ENCODE peak calls at places on chromosome 2, in seven cellular contexts. H, L, K, O, S, C and R are unnamed samples.
A peak's percentile ranks its signal among the peaks of the same experiment; 100 is the strongest.

GRCh38 chr2:235654115-235654514 is 160.3 kb downstream of the AGAP1 start:
- DNase-seq in H (peak; percentile 37), O (no peak), L (peak; percentile 49), C (no peak), K (no peak), S (no peak), R (no peak)

GRCh38 chr2:241268716-241269445 is 46.6 kb downstream of the HDLBP start:
- DNase-seq in C (no peak), K (peak; percentile 26), L (no peak), O (peak; percentile 55), H (no peak), S (peak; percentile 73), R (no peak)

GRCh38 chr2:14587119-14587518 is 45.4 kb upstream of the LRATD1 start:
- DNase-seq in K (no peak), O (no peak), H (no peak), L (no peak), S (no peak), C (no peak), R (no peak)

GRCh38 chr2:9166579-9167392 is 39.8 kb upstream of the ASAP2 start:
- DNase-seq in O (no peak), H (no peak), C (no peak), L (no peak), K (no peak), S (no peak), R (no peak)

GRCh38 chr2:240296104-240296406 is 139.4 kb upstream of the GPC1 start:
- DNase-seq in C (no peak), K (peak; percentile 28), H (no peak), O (no peak), L (no peak), S (no peak), R (no peak)

GRCh38 chr2:75833386-75833785 is 122.7 kb upstream of the GCFC2 start:
- DNase-seq in L (no peak), S (no peak), O (no peak), K (no peak), H (no peak), C (no peak), R (peak; percentile 24)

GRCh38 chr2:200026838-200027237 is 71.5 kb downstream of the MAIP1 start:
- DNase-seq in O (peak; percentile 70), K (no peak), C (no peak), H (peak; percentile 6), S (peak; percentile 49), L (peak; percentile 3), R (no peak)

GRCh38 chr2:239769574-239770145 is 255.5 kb downstream of the NDUFA10 start:
- DNase-seq in O (no peak), C (no peak), L (no peak), H (no peak), K (no peak), S (no peak), R (no peak)

GRCh38 chr2:54740333-54740732 is 16.9 kb downstream of the EML6 start:
- DNase-seq in H (no peak), K (no peak), C (no peak), O (no peak), L (no peak), S (no peak), R (peak; percentile 29)

GRCh38 chr2:204027105-204027504 is 90.5 kb downstream of the ICOS start:
- DNase-seq in H (no peak), L (peak; percentile 13), C (no peak), O (no peak), S (peak; percentile 39), K (no peak), R (peak; percentile 8)

GRCh38 chr2:237097326-237097910 is 11.7 kb downstream of the COPS8 start:
- DNase-seq in H (peak; percentile 35), S (no peak), C (no peak), O (no peak), L (peak; percentile 28), K (no peak), R (no peak)

GRCh38 chr2:219369447-219369861 is 18.3 kb downstream of the DNPEP start:
- DNase-seq in O (peak; percentile 40), S (no peak), C (peak; percentile 43), H (peak; percentile 88), K (peak; percentile 69), L (peak; percentile 84), R (peak; percentile 13)

GRCh38 chr2:45307147-45307546 is 297.9 kb upstream of the SIX2 start:
- DNase-seq in C (no peak), O (no peak), L (no peak), K (no peak), S (no peak), H (no peak), R (no peak)

GRCh38 chr2:39685135-39685534 is 19.4 kb downstream of the TMEM178A start:
- DNase-seq in H (no peak), K (no peak), L (no peak), S (no peak), O (no peak), C (no peak), R (no peak)

GRCh38 chr2:176585291-176585690 is 316.0 kb downstream of the MTX2 start:
- DNase-seq in H (no peak), S (no peak), C (no peak), O (no peak), K (no peak), L (no peak), R (no peak)

GRCh38 chr2:43519711-43520221 is 76.1 kb downstream of the THADA start:
- DNase-seq in O (peak; percentile 89), L (peak; percentile 96), S (no peak), C (no peak), K (no peak), H (peak; percentile 86), R (peak; percentile 98)

GRCh38 chr2:174350018-174350417 is 15.3 kb downstream of the SP9 start:
- DNase-seq in O (no peak), C (no peak), K (no peak), S (no peak), L (peak; percentile 39), H (no peak), R (no peak)

GRCh38 chr2:95138702-95139101 is 17.1 kb upstream of the MRPS5 start:
- DNase-seq in L (no peak), O (no peak), C (no peak), S (no peak), H (no peak), K (no peak), R (no peak)

GRCh38 chr2:169933124-169933711 is 106.0 kb downstream of the UBR3 start:
- DNase-seq in S (no peak), C (no peak), K (no peak), O (no peak), H (peak; percentile 62), L (peak; percentile 62), R (peak; percentile 8)

GRCh38 chr2:177711472-177712276 is 319.1 kb downstream of the AGPS start:
- DNase-seq in O (no peak), L (no peak), C (no peak), S (no peak), H (no peak), K (no peak), R (peak; percentile 13)

GRCh38 chr2:177712462-177712861 is 319.9 kb downstream of the AGPS start:
- DNase-seq in S (no peak), C (no peak), O (no peak), K (no peak), L (no peak), H (no peak), R (no peak)

GRCh38 chr2:177710003-177710411 is 317.4 kb downstream of the AGPS start:
- DNase-seq in H (no peak), O (no peak), K (no peak), C (no peak), L (no peak), S (no peak), R (no peak)

GRCh38 chr2:177708660-177709328 is 316.2 kb downstream of the AGPS start:
- DNase-seq in H (no peak), L (no peak), O (no peak), C (no peak), S (no peak), K (no peak), R (no peak)

DNA sequence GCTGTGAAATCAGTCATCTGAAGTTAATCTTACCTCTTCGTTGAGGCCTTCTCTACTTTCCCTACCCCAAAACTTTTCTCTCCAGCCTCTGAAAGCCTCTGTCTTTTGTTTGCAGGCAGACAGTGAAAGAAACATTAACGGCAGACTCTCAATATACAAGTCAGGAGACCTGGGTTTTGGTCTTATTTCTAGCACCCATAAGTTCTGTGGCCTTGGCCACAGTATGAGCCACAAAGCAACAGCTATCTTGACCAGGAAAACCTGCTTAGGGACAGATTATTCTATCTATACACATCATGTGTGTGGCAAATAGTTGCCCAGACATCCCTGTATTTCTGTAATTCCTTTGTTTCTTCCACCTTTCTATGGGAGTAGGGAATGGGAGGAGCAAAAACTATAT is 318.3 kb downstream of the AGPS start:
- DNase-seq in S (no peak), K (no peak), C (no peak), H (no peak), L (no peak), O (no peak), R (no peak)
- TF ChIP-seq CTCF in S (no peak), K (no peak), C (no peak), H (no peak), L (no peak), O (no peak), R (no peak)

GRCh38 chr2:224114428-224114827 is 75.3 kb upstream of the SERPINE2 start:
- DNase-seq in O (no peak), L (no peak), C (no peak), H (no peak), K (no peak), S (no peak), R (no peak)
- H3K4me3 ChIP-seq in O (no peak overlapping the region), L (no peak overlapping the region), C (no peak overlapping the region), H (no peak overlapping the region), K (no peak overlapping the region), S (no peak overlapping the region), R (no peak overlapping the region)

DNA sequence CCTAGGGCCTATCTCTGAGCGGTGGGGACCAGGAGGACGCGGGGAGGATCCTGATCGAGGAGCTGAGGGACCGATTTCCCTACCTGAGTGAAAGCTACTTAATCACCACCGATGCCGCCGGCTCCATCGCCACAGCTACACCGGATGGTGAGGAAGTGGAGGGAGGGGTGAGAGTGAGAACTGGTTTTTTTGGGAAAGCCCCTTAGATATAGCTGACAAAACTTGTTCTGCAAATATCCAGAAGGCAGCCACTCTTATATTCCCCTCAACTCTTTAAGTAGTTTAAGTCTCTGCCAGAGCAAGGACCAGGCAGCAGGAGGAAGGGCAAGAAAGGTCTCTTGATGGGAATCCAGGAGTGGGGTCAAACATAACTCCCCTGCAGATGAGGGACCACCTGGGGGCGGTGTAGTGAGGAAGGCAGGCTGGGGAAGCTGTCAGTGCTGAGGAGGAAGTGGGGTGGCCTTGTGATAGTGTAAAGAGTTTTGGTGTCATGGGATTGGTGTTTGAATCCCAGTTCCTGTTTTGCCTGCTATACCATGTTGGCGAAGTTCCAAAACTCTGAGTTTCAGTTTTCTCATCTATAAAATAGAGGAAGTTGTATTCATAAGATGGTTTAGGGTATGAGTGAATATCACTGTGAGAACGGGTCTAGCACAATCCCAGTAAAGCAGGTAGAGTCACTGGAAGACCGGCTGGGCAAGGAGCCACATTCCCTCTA is 3.4 kb downstream of the NAGK start:
- DNase-seq in S (no peak), O (no peak), K (no peak), H (no peak), C (no peak), L (no peak), R (no peak)
- TF ChIP-seq CTCF in S (no peak), O (no peak), K (no peak), H (no peak), C (no peak), L (no peak), R (no peak)

DNA sequence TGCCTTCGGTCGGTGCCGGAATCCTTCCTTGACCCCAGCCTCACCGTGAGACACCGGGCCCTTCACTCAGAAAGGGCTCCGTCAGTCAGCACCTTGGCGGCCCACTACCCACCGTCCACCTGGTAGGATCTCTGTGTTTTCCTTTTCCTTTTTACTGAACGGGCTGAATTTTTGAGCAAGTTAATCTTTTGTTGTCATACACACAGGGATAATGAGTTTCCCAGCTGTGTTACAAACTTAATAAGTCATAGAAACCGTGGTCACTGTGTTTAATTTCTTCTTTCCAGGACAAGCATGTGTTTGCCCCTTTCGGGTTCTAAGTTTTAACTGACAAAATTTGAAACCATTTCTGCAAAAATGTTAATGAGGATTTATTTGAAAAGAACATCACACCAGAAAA is 39.0 kb upstream of the TPO start:
- DNase-seq in K (no peak), L (no peak), O (no peak), C (no peak), S (no peak), H (no peak), R (no peak)
- H3K4me3 ChIP-seq in K (peak overlapping the region; percentile 41), L (no peak overlapping the region), O (no peak overlapping the region), C (peak overlapping the region; percentile 8), S (no peak overlapping the region), H (no peak overlapping the region), R (no peak overlapping the region)